ENCODE peak calls at places on chromosome 12, in ten cellular contexts. U is fibroblast of pulmonary artery, K is GM12865, E is fibroblast of lung, O is AG04450, S is cardiac muscle cell, N is ascending aorta, J is epithelial cell of proximal tubule, G is Peyer's patch, C is GM20000. H is an unnamed sample.

GRCh38 chr12:57998251-57998650 is 56.9 kb downstream of the ATP23 start:
- DNase-seq in N (no peak), O (no peak), S (no peak), J (no peak), U (no peak), K (no peak), C (no peak), G (no peak), E (no peak), H (no peak)

GRCh38 chr12:122368361-122369073 is 54.0 kb downstream of the CLIP1 start:
- DNase-seq in N (no peak), K (no peak), J (no peak), U (peak), O (peak), G (no peak), E (peak), C (no peak), S (no peak), H (no peak)

GRCh38 chr12:128637616-128638606 is 185.8 kb downstream of the SLC15A4 start:
- DNase-seq in J (peak), O (no peak), G (no peak), S (no peak), C (peak), N (no peak), U (no peak), K (peak), E (no peak), H (no peak)

GRCh38 chr12:56190695-56191155 is 1.4 kb upstream of the SMARCC2 start:
- DNase-seq in O (no peak), J (no peak), G (no peak), U (no peak), S (no peak), N (no peak), K (no peak), E (no peak), C (no peak), H (no peak)

GRCh38 chr12:14934511-14934910 is 3.8 kb downstream of the ERP27 start:
- DNase-seq in C (no peak), O (no peak), U (no peak), G (no peak), E (no peak), J (no peak), K (no peak), S (no peak), N (no peak), H (no peak)

GRCh38 chr12:116717466-116718457 is 20.1 kb downstream of the SPRING1 start:
- DNase-seq in C (no peak), E (peak), K (no peak), S (no peak), N (no peak), J (no peak), G (no peak), U (peak), O (no peak), H (no peak)

GRCh38 chr12:130992448-130992847 is 38.7 kb downstream of the ADGRD1 start:
- DNase-seq in S (no peak), E (no peak), K (peak), C (no peak), G (peak), O (no peak), U (no peak), N (no peak), J (no peak), H (no peak)

GRCh38 chr12:65278576-65279386 is at the start of gene MSRB3:
- DNase-seq in E (peak), J (no peak), C (peak), K (peak), G (peak), S (peak), N (no peak), O (peak), U (peak), H (peak)

GRCh38 chr12:95809000-95809680 is 18.6 kb upstream of the NTN4 start:
- DNase-seq in J (no peak), S (no peak), K (no peak), U (no peak), C (no peak), G (no peak), O (no peak), E (no peak), N (no peak), H (no peak)

GRCh38 chr12:79373896-79374499 is 316.8 kb downstream of the PAWR start:
- DNase-seq in S (peak), U (peak), E (peak), O (no peak), J (no peak), C (peak), K (peak), G (no peak), N (no peak), H (no peak)

GRCh38 chr12:76299536-76300296 is 48.5 kb downstream of the BBS10 start:
- DNase-seq in O (no peak), U (no peak), J (no peak), S (peak), K (no peak), G (no peak), C (no peak), E (no peak), N (no peak), H (no peak)

GRCh38 chr12:66688836-66689439 is 10.1 kb upstream of the GRIP1 start:
- DNase-seq in U (peak), E (peak), C (peak), K (peak), N (no peak), O (no peak), S (peak), J (no peak), G (no peak), H (no peak)

GRCh38 chr12:8554451-8555195 is 13.9 kb upstream of the CLEC4E start:
- DNase-seq in U (peak), G (no peak), J (peak), K (no peak), N (no peak), E (peak), O (no peak), C (no peak), S (no peak), H (no peak)

GRCh38 chr12:25843976-25844375 is 114.5 kb upstream of the RASSF8 start:
- DNase-seq in N (no peak), C (no peak), O (no peak), J (no peak), U (no peak), K (no peak), S (no peak), G (no peak), E (no peak), H (no peak)

GRCh38 chr12:50929831-50930230 is 22.5 kb upstream of the HIGD1C start:
- DNase-seq in J (no peak), C (no peak), S (no peak), E (no peak), U (no peak), O (no peak), G (no peak), K (no peak), N (no peak), H (no peak)

GRCh38 chr12:90947869-90948268 is 7.1 kb downstream of the CCER1 start:
- DNase-seq in C (no peak), G (no peak), E (no peak), U (no peak), S (no peak), J (no peak), N (no peak), K (no peak), O (no peak), H (no peak)

GRCh38 chr12:42588308-42588836 is 1.2 kb downstream of the PRICKLE1 start:
- DNase-seq in E (no peak), G (no peak), K (no peak), S (peak), J (no peak), U (no peak), C (no peak), N (no peak), O (no peak), H (no peak)

GRCh38 chr12:79001404-79001803 is 136.8 kb downstream of the SYT1 start:
- DNase-seq in U (no peak), K (no peak), N (no peak), S (no peak), C (no peak), O (no peak), E (no peak), J (no peak), G (no peak), H (no peak)

GRCh38 chr12:56193025-56193578 is 3.8 kb upstream of the SMARCC2 start:
- DNase-seq in S (peak), J (peak), O (peak), K (peak), U (peak), G (no peak), E (peak), C (peak), N (peak), H (no peak)

GRCh38 chr12:110100315-110100970 is 23.7 kb upstream of the IFT81 start:
- DNase-seq in C (peak), S (peak), U (peak), G (no peak), N (no peak), J (no peak), O (peak), K (peak), E (peak), H (no peak)

GRCh38 chr12:52023182-52023975 is 16.6 kb downstream of the TAMALIN start:
- DNase-seq in U (peak), G (peak), C (peak), S (peak), J (no peak), E (peak), O (no peak), K (peak), N (no peak), H (no peak)

GRCh38 chr12:98127854-98128253 is 387.5 kb upstream of the TMPO start:
- DNase-seq in O (no peak), J (no peak), S (no peak), C (no peak), G (no peak), K (no peak), E (no peak), N (no peak), U (no peak), H (no peak)

GRCh38 chr12:12913626-12914388 is 22.4 kb downstream of the GPRC5A start:
- DNase-seq in S (peak), O (no peak), G (no peak), J (no peak), N (no peak), K (no peak), C (no peak), U (no peak), E (no peak), H (no peak)

GRCh38 chr12:617304-617915 is 45.8 kb downstream of the NINJ2 start:
- DNase-seq in C (no peak), J (no peak), G (no peak), S (no peak), E (no peak), N (peak), U (peak), K (no peak), O (no peak), H (no peak)

GRCh38 chr12:104669057-104669770 is 212.5 kb downstream of the CHST11 start:
- DNase-seq in E (no peak), S (peak), C (no peak), U (no peak), J (no peak), K (no peak), O (no peak), N (no peak), G (no peak), H (no peak)

GRCh38 chr12:8033153-8034044 is 883 bp downstream of the FOXJ2 start:
- DNase-seq in G (no peak), J (no peak), C (peak), O (no peak), S (peak), N (no peak), E (peak), K (peak), U (peak), H (no peak)

GRCh38 chr12:94649349-94650142 is 811 bp downstream of the TMCC3 start:
- DNase-seq in J (no peak), C (peak), G (peak), E (peak), N (no peak), S (peak), O (no peak), U (peak), K (peak), H (no peak)

GRCh38 chr12:25553083-25553482 is at the start of gene LMNTD1:
- DNase-seq in G (no peak), U (peak), C (no peak), J (peak), S (no peak), O (no peak), K (no peak), E (peak), N (no peak), H (no peak)

GRCh38 chr12:15525414-15525813 is 203.1 kb downstream of the PTPRO start:
- DNase-seq in U (no peak), O (no peak), N (no peak), S (no peak), K (no peak), G (no peak), J (no peak), E (no peak), C (no peak), H (no peak)

GRCh38 chr12:31524791-31525495 is 66.0 kb downstream of the DENND5B start:
- DNase-seq in K (peak), U (peak), N (no peak), O (no peak), E (peak), S (no peak), C (no peak), G (no peak), J (no peak), H (no peak)

GRCh38 chr12:58787021-58787760 is 133.1 kb downstream of the LRIG3 start:
- DNase-seq in U (no peak), K (no peak), S (no peak), G (no peak), C (no peak), O (no peak), E (no peak), J (no peak), N (no peak), H (no peak)

GRCh38 chr12:83067981-83068380 is 381.3 kb downstream of the TMTC2 start:
- DNase-seq in J (no peak), S (no peak), C (no peak), N (no peak), K (no peak), E (no peak), G (no peak), O (no peak), U (no peak), H (no peak)

GRCh38 chr12:92438641-92439396 is 264.0 kb upstream of the PLEKHG7 start:
- DNase-seq in N (no peak), E (no peak), C (no peak), K (no peak), O (no peak), G (no peak), S (no peak), U (no peak), J (no peak), H (no peak)

GRCh38 chr12:12176402-12176801 is 90.4 kb downstream of the LRP6 start:
- DNase-seq in O (no peak), G (no peak), N (no peak), K (peak), E (no peak), C (peak), S (no peak), J (no peak), U (no peak), H (no peak)

GRCh38 chr12:19131020-19131431 is 1.5 kb downstream of the PLEKHA5 start:
- DNase-seq in J (no peak), S (peak), K (no peak), E (peak), G (no peak), O (peak), N (no peak), U (peak), C (peak), H (no peak)

GRCh38 chr12:116969615-116970575 is 59.1 kb downstream of the FBXW8 start:
- DNase-seq in O (no peak), C (no peak), K (no peak), J (no peak), U (peak), S (no peak), G (no peak), E (peak), N (no peak), H (no peak)

GRCh38 chr12:98701166-98701565 is 56.1 kb downstream of the APAF1 start:
- DNase-seq in E (peak), U (no peak), J (no peak), K (no peak), S (no peak), G (no peak), N (no peak), C (no peak), O (peak), H (no peak)

GRCh38 chr12:95371571-95371970 is 102.4 kb upstream of the METAP2 start:
- DNase-seq in N (no peak), U (no peak), S (no peak), K (no peak), G (no peak), E (no peak), O (no peak), C (no peak), J (no peak), H (no peak)

DNA sequence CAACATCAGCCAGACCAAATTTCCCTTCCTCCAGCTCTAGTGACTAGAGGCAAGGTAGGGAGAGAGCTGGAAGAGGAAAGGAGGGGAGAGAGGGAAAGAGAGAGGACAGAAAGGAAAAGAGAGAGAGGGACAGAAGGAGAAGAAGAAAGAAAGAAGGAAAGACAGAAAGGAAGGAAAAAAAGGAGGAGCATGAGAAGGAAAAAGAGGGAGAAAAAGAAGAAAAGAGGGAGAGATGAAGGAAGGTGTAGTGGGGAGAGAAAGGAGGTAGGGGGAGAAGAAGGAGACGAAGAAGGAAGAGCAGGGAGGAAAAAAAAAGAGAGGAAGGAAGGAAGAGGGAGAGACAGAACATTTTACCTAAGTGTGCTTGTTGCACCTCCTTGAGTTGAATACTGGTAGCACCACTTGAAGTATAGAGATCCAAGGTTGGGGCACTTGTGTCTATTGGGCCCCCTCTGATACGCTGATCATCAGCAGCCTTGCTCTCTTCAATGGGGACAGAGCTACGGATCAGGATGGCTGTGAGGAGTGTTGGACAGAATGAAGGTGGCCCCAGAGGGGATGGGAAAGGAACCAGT is 232.5 kb downstream of the SUDS3 start:
- DNase-seq in S (no peak), J (no peak), K (no peak), N (no peak), U (no peak), O (no peak), C (no peak), E (no peak), G (no peak), H (no peak)
- TF ChIP-seq CTCF in S (no peak), J (peak), K (no peak), N (no peak), U (no peak), O (no peak), C (no peak), E (no peak), G (no peak), H (no peak)

GRCh38 chr12:111430418-111431353 is 25.0 kb downstream of the SH2B3 start:
- DNase-seq in O (no peak), C (peak), S (no peak), G (peak), J (no peak), U (no peak), N (no peak), K (peak), E (no peak), H (no peak)
- TF ChIP-seq CTCF in O (no peak), C (no peak), S (no peak), G (no peak), J (no peak), U (no peak), N (no peak), K (no peak), E (no peak), H (no peak)

GRCh38 chr12:107622005-107622404 is 63.6 kb upstream of the PWP1 start:
- DNase-seq in J (no peak), S (no peak), K (peak), N (no peak), C (peak), G (no peak), O (no peak), E (peak), U (peak), H (no peak)
- TF ChIP-seq CTCF in J (peak), S (peak), K (peak), N (no peak), C (peak), G (peak), O (peak), E (peak), U (peak), H (peak)

GRCh38 chr12:132341318-132342050 is 12.1 kb upstream of the GALNT9 start:
- DNase-seq in U (no peak), N (no peak), E (no peak), G (no peak), S (no peak), J (no peak), O (no peak), C (no peak), K (no peak), H (no peak)

GRCh38 chr12:132344181-132344580 is 14.8 kb upstream of the GALNT9 start:
- DNase-seq in J (no peak), U (no peak), O (no peak), G (no peak), E (no peak), S (no peak), N (no peak), K (no peak), C (no peak), H (no peak)

GRCh38 chr12:132343294-132343972 is 14.0 kb upstream of the GALNT9 start:
- DNase-seq in C (no peak), U (no peak), G (no peak), S (no peak), J (no peak), N (no peak), K (no peak), E (no peak), O (no peak), H (no peak)

GRCh38 chr12:132342828-132343227 is 13.4 kb upstream of the GALNT9 start:
- DNase-seq in E (no peak), G (no peak), J (no peak), C (no peak), O (no peak), S (no peak), N (no peak), U (no peak), K (no peak), H (no peak)

DNA sequence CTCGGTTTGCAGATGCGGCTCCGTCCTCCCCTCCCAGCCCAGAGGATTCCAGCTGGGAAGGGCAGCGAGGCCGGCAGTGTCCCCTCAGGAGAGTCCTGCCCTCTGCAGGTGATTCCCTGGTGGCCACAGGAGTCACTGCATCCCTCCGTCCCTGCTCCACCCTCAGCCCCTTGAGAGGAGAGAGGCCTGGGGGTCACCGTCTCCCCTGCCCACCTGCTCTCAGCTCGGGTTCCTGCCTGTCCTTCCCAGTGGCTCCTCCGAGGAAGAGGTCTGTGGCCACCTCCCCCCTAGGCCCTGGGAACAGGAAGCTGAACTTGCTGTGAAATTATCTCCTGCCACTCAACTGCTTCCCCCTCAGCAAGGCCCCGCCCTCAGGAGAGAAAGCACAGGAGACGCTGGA is 12.9 kb upstream of the GALNT9 start:
- DNase-seq in C (no peak), S (peak), U (no peak), N (no peak), O (no peak), K (no peak), E (no peak), J (no peak), G (no peak), H (no peak)
- TF ChIP-seq CTCF in C (no peak), S (peak), U (peak), N (no peak), O (no peak), K (no peak), E (no peak), J (peak), G (no peak), H (peak)

DNA sequence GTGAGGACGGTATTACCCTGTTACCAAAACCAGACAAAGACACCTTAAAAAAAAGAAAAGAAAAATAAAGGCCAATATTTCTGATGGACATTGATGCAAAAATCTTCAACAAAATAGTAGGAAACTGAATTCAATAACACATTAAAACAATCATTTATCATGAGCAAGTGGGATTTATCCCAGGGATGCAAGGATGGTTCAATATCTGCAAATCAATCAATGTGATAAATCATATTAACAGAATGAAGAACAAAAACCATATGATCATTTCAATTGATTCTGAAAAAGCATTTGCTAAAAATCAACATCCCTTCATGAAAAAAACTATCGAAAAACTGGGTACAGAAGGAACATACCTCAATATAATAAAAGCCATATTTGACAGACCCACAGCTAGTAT is 32.3 kb upstream of the ATP2B1 start:
- DNase-seq in O (no peak), G (no peak), E (no peak), U (no peak), S (no peak), K (no peak), N (no peak), C (no peak), J (no peak), H (no peak)
- TF ChIP-seq CTCF in O (no peak), G (no peak), E (no peak), U (no peak), S (no peak), K (no peak), N (no peak), C (no peak), J (no peak), H (no peak)

H was measured in chondrocyte.